ENCODE peak calls at places on chromosomes 6 and 20, in five cellular contexts. T is fibroblast of villous mesenchyme; E is stimulated activated CD4-positive, alpha-beta T cell treated with anti-CD3 and anti-CD28 coated beads, Interleukin-4, amount 100 ng/mL, for 24 hours; Q is A673; Y is activated CD8-positive, alpha-beta memory T cell treated with anti-CD3 and anti-CD28 coated beads, Interleukin-2, amount 50 U/mL, for 48 hours. N is an unnamed sample.

GRCh38 chr6:38225766-38226165 is 406.2 kb downstream of the ZFAND3 start:
- DNase-seq in T (no peak), Y (no peak), Q (no peak), E (no peak), N (no peak)

GRCh38 chr6:47146426-47147174 is 104.5 kb upstream of the ADGRF1 start:
- DNase-seq in E (no peak), Y (no peak), Q (peak), T (peak), N (no peak)

GRCh38 chr6:98641929-98642328 is 192.4 kb upstream of the POU3F2 start:
- DNase-seq in Y (no peak), Q (no peak), E (no peak), T (no peak), N (no peak)

GRCh38 chr6:11412011-11412424 is 125.5 kb upstream of the TMEM170B start:
- DNase-seq in Q (peak), Y (no peak), T (peak), E (no peak), N (no peak)

GRCh38 chr6:144595266-144595665 is 310.1 kb downstream of the UTRN start:
- DNase-seq in Y (no peak), T (no peak), E (no peak), Q (no peak), N (no peak)

GRCh38 chr6:104281370-104281769 is 578.3 kb downstream of the HACE1 start:
- DNase-seq in Y (no peak), Q (no peak), T (no peak), E (no peak), N (no peak)

GRCh38 chr6:52454556-52454955 is 34.4 kb downstream of the EFHC1 start:
- DNase-seq in T (no peak), E (no peak), Y (no peak), Q (no peak), N (no peak)

GRCh38 chr20:14197097-14197496 is 140.3 kb downstream of the FLRT3 start:
- DNase-seq in Q (no peak), E (no peak), Y (no peak), T (peak), N (no peak)

GRCh38 chr20:3704085-3704484 is 8.3 kb downstream of the SIGLEC1 start:
- DNase-seq in Q (no peak), E (no peak), Y (no peak), T (no peak), N (no peak)

GRCh38 chr6:136036601-136037000 is 185.1 kb downstream of the PDE7B start:
- DNase-seq in Q (no peak), Y (no peak), E (no peak), T (no peak), N (no peak)

GRCh38 chr6:104753251-104753650 is 106.5 kb downstream of the HACE1 start:
- DNase-seq in T (no peak), Y (no peak), E (no peak), Q (no peak), N (no peak)

GRCh38 chr20:24469116-24470030 is at the start of gene SYNDIG1:
- DNase-seq in T (no peak), Q (peak), E (no peak), Y (no peak), N (no peak)

GRCh38 chr20:23148721-23149570 is 62.8 kb upstream of the CD93 start:
- DNase-seq in Q (no peak), T (no peak), Y (peak), E (no peak), N (peak)

GRCh38 chr6:106253194-106253593 is 72.4 kb downstream of the ATG5 start:
- DNase-seq in T (peak), Y (no peak), Q (no peak), E (no peak), N (no peak)

GRCh38 chr6:112245511-112246203 is 8.7 kb downstream of the LAMA4 start:
- DNase-seq in Y (no peak), E (no peak), T (peak), Q (no peak), N (no peak)

GRCh38 chr20:3107464-3108025 is 23.0 kb upstream of the AVP start:
- DNase-seq in Q (no peak), T (no peak), Y (no peak), E (no peak), N (no peak)

GRCh38 chr6:28960846-28961500 is 37.2 kb upstream of the TRIM27 start:
- DNase-seq in Y (no peak), E (no peak), Q (no peak), T (no peak), N (no peak)

GRCh38 chr20:53786445-53787267 is 193.0 kb upstream of the ZNF217 start:
- DNase-seq in T (peak), Y (no peak), E (no peak), Q (no peak), N (no peak)

GRCh38 chr6:69370763-69371162 is 426.0 kb downstream of the LMBRD1 start:
- DNase-seq in T (no peak), E (no peak), Q (no peak), Y (no peak), N (no peak)

GRCh38 chr20:50745634-50746137 is 14.3 kb downstream of the PARD6B start:
- DNase-seq in E (no peak), Y (no peak), Q (no peak), T (peak), N (no peak)

GRCh38 chr6:134689177-134689576 is 260.7 kb downstream of the ALDH8A1 start:
- DNase-seq in Q (no peak), Y (no peak), E (no peak), T (no peak), N (no peak)

GRCh38 chr6:24851086-24851485 is 52.4 kb upstream of the ARMH2 start:
- DNase-seq in E (no peak), T (no peak), Y (no peak), Q (no peak), N (no peak)

GRCh38 chr6:90403489-90404381 is 107.1 kb upstream of the BACH2 start:
- DNase-seq in E (no peak), T (peak), Q (peak), Y (no peak), N (no peak)

GRCh38 chr6:135265278-135265677 is 84.2 kb downstream of the MYB start:
- DNase-seq in Y (no peak), E (no peak), Q (no peak), T (no peak), N (no peak)

GRCh38 chr20:35478804-35479472 is 23.5 kb downstream of the CEP250 start:
- DNase-seq in E (no peak), Q (peak), Y (no peak), T (no peak), N (peak)

GRCh38 chr6:168326294-168327261 is 7.0 kb upstream of the DACT2 start:
- DNase-seq in Y (no peak), E (no peak), Q (no peak), T (peak), N (no peak)

GRCh38 chr20:561437-562231 is 18.0 kb upstream of the CSNK2A1 start:
- DNase-seq in Q (peak), T (peak), Y (peak), E (peak), N (peak)

GRCh38 chr6:29017428-29017802 is 12.3 kb upstream of the ZNF311 start:
- DNase-seq in Q (no peak), T (no peak), E (no peak), Y (no peak), N (no peak)

GRCh38 chr6:63571382-63571882 is 848 bp upstream of the LOC128125822 start:
- DNase-seq in Q (no peak), E (no peak), T (peak), Y (no peak), N (no peak)

GRCh38 chr6:30962716-30963115 is 20.8 kb upstream of the MUC21 start:
- DNase-seq in E (no peak), Q (no peak), T (no peak), Y (no peak), N (no peak)

GRCh38 chr20:5580940-5581708 is 169.1 kb upstream of the SHLD1 start:
- DNase-seq in Y (no peak), Q (no peak), E (no peak), T (no peak), N (no peak)

GRCh38 chr20:5621305-5621704 is 128.9 kb upstream of the SHLD1 start:
- DNase-seq in E (no peak), T (peak), Q (peak), Y (no peak), N (no peak)

GRCh38 chr20:44585042-44585968 is 2.9 kb downstream of the PKIG start:
- DNase-seq in Y (no peak), E (no peak), T (no peak), Q (no peak), N (no peak)

GRCh38 chr20:62401331-62401779 is 5.7 kb downstream of the CABLES2 start:
- DNase-seq in E (no peak), Y (no peak), T (no peak), Q (no peak), N (no peak)

GRCh38 chr6:56693246-56693607 is 50.5 kb upstream of the DST start:
- DNase-seq in Y (no peak), Q (peak), T (peak), E (no peak), N (no peak)

GRCh38 chr6:105991561-105992314 is 94.4 kb upstream of the PRDM1 start:
- DNase-seq in Y (peak), T (no peak), E (peak), Q (no peak), N (peak)

N was measured in activated CD4-positive, alpha-beta memory T cell treated with anti-CD3 and anti-CD28 coated beads, Interleukin-2, amount 10 ng/mL, durations not matched to agents 7 days and 5 days.